ENCODE peak calls at places on chromosomes 4 and X, in five cellular contexts. G, Y, M, F and Z are unnamed samples. For H3K36me3, the result is how much of the 10 kb centered on the place peaks cover.

GRCh38 chrX:122818068-122818467 is 366.0 kb upstream of the GRIA3 start:
- DNase-seq in G (no peak), Y (no peak), M (no peak), F (no peak), Z (no peak)

GRCh38 chr4:122898370-122899150 is 23.8 kb downstream of the NUDT6 start:
- DNase-seq in G (no peak), Y (peak), M (peak), F (no peak), Z (peak)

GRCh38 chr4:114758066-114758465 is 159.5 kb downstream of the UGT8 start:
- DNase-seq in G (no peak), Y (no peak), M (no peak), F (no peak), Z (no peak)

GRCh38 chrX:40154229-40154852 is 56.6 kb upstream of the BCOR start:
- DNase-seq in G (peak), Y (no peak), M (peak), F (no peak), Z (peak)

GRCh38 chr4:48127882-48128394 is 6.1 kb downstream of the TXK start:
- DNase-seq in G (no peak), Y (peak), M (peak), F (no peak), Z (peak)

GRCh38 chr4:98518555-98519267 is 139.7 kb downstream of the TSPAN5 start:
- DNase-seq in G (no peak), Y (no peak), M (no peak), F (no peak), Z (no peak)

GRCh38 chr4:153131478-153132069 is 72.7 kb upstream of the TRIM2 start:
- DNase-seq in G (no peak), Y (no peak), M (peak), F (no peak), Z (no peak)

GRCh38 chr4:6695660-6696581 is 2.2 kb downstream of the S100P start:
- DNase-seq in G (no peak), Y (no peak), M (no peak), F (no peak), Z (no peak)

GRCh38 chr4:5500165-5500564 is 208.2 kb downstream of the EVC2 start:
- DNase-seq in G (no peak), Y (peak), M (peak), F (no peak), Z (no peak)

GRCh38 chrX:45852884-45853283 is 652.2 kb upstream of the DIPK2B start:
- DNase-seq in G (no peak), Y (peak), M (peak), F (no peak), Z (no peak)

GRCh38 chr4:98261291-98262271 is at the start of gene RAP1GDS1:
- DNase-seq in G (peak), Y (peak), M (peak), F (peak), Z (peak)

GRCh38 chr4:26717332-26717731 is 133.4 kb downstream of the TBC1D19 start:
- DNase-seq in G (no peak), Y (peak), M (peak), F (no peak), Z (no peak)

GRCh38 chrX:39263946-39264483 is 462.8 kb downstream of the MID1IP1 start:
- DNase-seq in G (no peak), Y (no peak), M (no peak), F (no peak), Z (no peak)

GRCh38 chrX:119753001-119753400 is 5.4 kb upstream of the SOWAHD start:
- DNase-seq in G (no peak), Y (no peak), M (no peak), F (no peak), Z (no peak)

GRCh38 chrX:11382935-11383334 is 89.7 kb downstream of the AMELX start:
- DNase-seq in G (no peak), Y (no peak), M (no peak), F (no peak), Z (no peak)

GRCh38 chrX:1767026-1767425 is 152.2 kb downstream of the ASMT start:
- DNase-seq in G (no peak), Y (no peak), M (no peak), F (no peak), Z (no peak)

GRCh38 chrX:1763294-1763693 is 148.4 kb downstream of the ASMT start:
- DNase-seq in G (no peak), Y (no peak), M (no peak), F (no peak), Z (no peak)
- H3K36me3 ChIP-seq in G (under half), Y (under half), M (under half), F (under half), Z (under half)

GRCh38 chr4:18559492-18559891 is 537.9 kb upstream of the LCORL start:
- DNase-seq in G (no peak), Y (no peak), M (no peak), F (no peak), Z (no peak)

GRCh38 chr4:18556402-18556801 is 534.8 kb upstream of the LCORL start:
- DNase-seq in G (no peak), Y (no peak), M (no peak), F (no peak), Z (no peak)
- H3K36me3 ChIP-seq in G (under half), Y (under half), M (under half), F (under half), Z (under half)

GRCh38 chr4:113541933-113542332 is 219.6 kb downstream of the CAMK2D start:
- DNase-seq in G (no peak), Y (peak), M (peak), F (no peak), Z (no peak)

GRCh38 chr4:113534698-113535097 is 226.8 kb downstream of the CAMK2D start:
- DNase-seq in G (no peak), Y (peak), M (peak), F (no peak), Z (no peak)

GRCh38 chr4:113540859-113541258 is 220.7 kb downstream of the CAMK2D start:
- DNase-seq in G (no peak), Y (peak), M (peak), F (no peak), Z (no peak)

GRCh38 chr4:113537183-113537977 is 224.2 kb downstream of the CAMK2D start:
- DNase-seq in G (no peak), Y (no peak), M (no peak), F (no peak), Z (no peak)

GRCh38 chr4:113539408-113539807 is 222.1 kb downstream of the CAMK2D start:
- DNase-seq in G (no peak), Y (peak), M (peak), F (no peak), Z (no peak)
- H3K36me3 ChIP-seq in G (under half), Y (under half), M (under half), F (under half), Z (under half)

GRCh38 chr4:34723606-34724005 is 1520.7 kb downstream of the ARAP2 start:
- DNase-seq in G (no peak), Y (peak), M (no peak), F (no peak), Z (no peak)
- H3K36me3 ChIP-seq in G (under half), Y (under half), M (under half), F (under half), Z (under half)

GRCh38 chr4:2825740-2826139 is 17.9 kb upstream of the ADD1 start:
- DNase-seq in G (peak), Y (no peak), M (no peak), F (peak), Z (peak)

GRCh38 chr4:2824329-2825183 is 19.1 kb upstream of the ADD1 start:
- DNase-seq in G (peak), Y (no peak), M (no peak), F (peak), Z (peak)

GRCh38 chr4:2823671-2824328 is 19.8 kb upstream of the ADD1 start:
- DNase-seq in G (peak), Y (no peak), M (no peak), F (peak), Z (no peak)

GRCh38 chr4:2823301-2823670 is 20.4 kb upstream of the ADD1 start:
- DNase-seq in G (peak), Y (no peak), M (no peak), F (peak), Z (no peak)

GRCh38 chr4:2825184-2825506 is 18.5 kb upstream of the ADD1 start:
- DNase-seq in G (no peak), Y (no peak), M (no peak), F (no peak), Z (peak)
- H3K36me3 ChIP-seq in G (half or more), Y (under half), M (under half), F (half or more), Z (half or more)

GRCh38 chr4:3198906-3199305 is 50.1 kb upstream of the MSANTD1 start:
- DNase-seq in G (no peak), Y (no peak), M (no peak), F (no peak), Z (no peak)

GRCh38 chr4:3197366-3198105 is 51.4 kb upstream of the MSANTD1 start:
- DNase-seq in G (no peak), Y (no peak), M (no peak), F (no peak), Z (no peak)

GRCh38 chr4:3201718-3202702 is 46.9 kb upstream of the MSANTD1 start:
- DNase-seq in G (no peak), Y (peak), M (peak), F (no peak), Z (peak)

GRCh38 chr4:3200423-3201090 is 48.4 kb upstream of the MSANTD1 start:
- DNase-seq in G (no peak), Y (no peak), M (no peak), F (no peak), Z (no peak)

DNA sequence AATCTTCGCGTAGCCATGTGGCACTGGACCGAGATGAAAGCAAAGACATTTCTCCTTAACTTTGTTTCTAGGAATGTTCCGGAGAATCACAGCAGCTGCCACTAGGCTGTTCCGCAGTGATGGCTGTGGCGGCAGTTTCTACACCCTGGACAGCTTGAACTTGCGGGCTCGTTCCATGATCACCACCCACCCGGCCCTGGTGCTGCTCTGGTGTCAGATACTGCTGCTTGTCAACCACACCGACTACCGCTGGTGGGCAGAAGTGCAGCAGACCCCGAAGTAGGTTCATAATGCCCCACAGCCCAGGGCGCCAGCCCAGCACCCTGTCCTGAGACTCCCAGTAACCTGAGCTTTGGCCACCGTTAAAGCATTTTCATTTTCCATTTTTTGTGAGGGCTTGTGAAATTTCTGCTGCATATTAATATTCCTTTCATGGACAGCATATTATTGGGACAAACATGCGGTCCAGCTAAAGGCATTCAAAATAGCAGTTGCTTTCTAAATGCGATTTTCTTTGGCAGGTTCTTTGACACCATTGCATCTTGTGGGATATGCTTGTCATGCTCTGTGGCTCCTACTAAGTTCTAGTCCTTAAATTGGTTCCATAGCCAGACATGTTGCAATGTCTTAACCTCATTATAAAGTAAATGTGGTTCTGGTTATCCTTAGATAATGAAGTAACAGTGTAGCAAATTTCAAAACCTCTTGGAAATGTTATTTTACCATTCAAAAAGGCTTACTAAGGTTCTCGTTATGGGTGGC is 49.1 kb upstream of the MSANTD1 start:
- DNase-seq in G (no peak), Y (no peak), M (peak), F (peak), Z (no peak)
- H3K36me3 ChIP-seq in G (under half), Y (under half), M (under half), F (under half), Z (half or more)

GRCh38 chr4:84673475-84674230 is 90.7 kb downstream of the CDS1 start:
- DNase-seq in G (no peak), Y (peak), M (peak), F (no peak), Z (no peak)
- H3K36me3 ChIP-seq in G (half or more), Y (under half), M (half or more), F (half or more), Z (half or more)

GRCh38 chr4:1543561-1543960 is 137.3 kb upstream of the NKX1-1 start:
- DNase-seq in G (no peak), Y (no peak), M (no peak), F (peak), Z (no peak)

GRCh38 chr4:1543976-1544375 is 137.7 kb upstream of the NKX1-1 start:
- DNase-seq in G (no peak), Y (no peak), M (no peak), F (peak), Z (no peak)

GRCh38 chr4:1541449-1542225 is 135.4 kb upstream of the NKX1-1 start:
- DNase-seq in G (no peak), Y (no peak), M (no peak), F (peak), Z (no peak)

GRCh38 chr4:1542226-1542490 is 135.9 kb upstream of the NKX1-1 start:
- DNase-seq in G (no peak), Y (no peak), M (no peak), F (peak), Z (no peak)

DNA sequence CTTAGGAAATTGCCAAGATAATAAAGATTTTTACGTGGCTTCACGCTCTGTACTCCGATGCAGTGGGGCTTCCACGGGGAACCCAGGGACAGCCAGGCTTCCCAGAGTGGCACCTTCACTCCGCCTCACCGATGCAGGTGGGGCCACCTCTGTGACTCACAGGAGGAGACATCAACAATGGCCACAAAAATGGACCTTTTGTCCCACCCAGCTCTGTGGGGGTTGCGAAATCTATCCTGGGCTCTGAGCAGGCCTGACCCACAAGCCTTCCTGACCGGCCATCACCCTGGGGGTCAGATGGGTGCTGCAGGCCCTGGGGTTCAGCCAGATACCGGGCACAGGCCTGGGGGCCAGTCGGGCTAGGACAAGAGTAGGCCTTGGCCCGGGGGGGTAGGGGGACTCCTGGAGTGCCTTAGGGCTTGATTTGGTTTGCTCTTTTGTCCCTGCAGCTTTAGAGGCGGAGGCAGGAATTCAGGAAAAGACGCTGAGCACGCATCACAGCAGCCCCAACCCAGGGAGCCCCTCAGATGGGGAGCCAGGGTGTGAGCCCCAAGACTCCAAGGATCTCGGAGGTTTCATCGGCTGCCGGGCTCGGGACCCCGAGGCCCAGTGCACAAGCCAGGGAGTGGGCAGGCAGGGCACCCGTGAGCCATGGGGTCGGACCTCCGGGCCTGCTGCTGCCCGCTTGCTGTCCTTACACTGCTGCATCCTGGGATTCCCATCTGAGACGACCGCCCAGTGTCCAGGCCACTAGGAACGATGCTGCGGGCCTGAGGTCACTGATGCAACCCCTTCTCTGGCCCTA is 136.5 kb upstream of the NKX1-1 start:
- DNase-seq in G (no peak), Y (no peak), M (no peak), F (peak), Z (no peak)
- H3K36me3 ChIP-seq in G (under half), Y (under half), M (under half), F (under half), Z (under half)

DNA sequence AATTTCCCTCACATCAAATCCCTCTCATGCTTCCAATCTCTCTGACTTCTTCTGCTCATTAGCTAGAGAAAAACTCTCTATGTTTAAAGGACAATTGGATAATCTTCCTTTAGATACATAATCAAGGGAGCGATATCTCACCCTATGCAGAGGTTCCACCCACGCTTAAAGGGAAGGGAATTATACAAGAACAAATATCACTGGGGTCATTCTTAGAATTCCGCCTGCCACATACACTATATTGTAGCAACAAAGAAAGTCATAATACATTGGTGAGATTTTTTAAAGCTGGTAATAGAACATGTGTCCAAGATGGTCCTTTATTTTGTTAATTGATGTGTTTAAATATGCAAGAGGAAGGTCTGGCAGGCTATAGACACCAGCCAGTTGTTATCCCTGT is 31.5 kb downstream of the NKX6-1 start:
- DNase-seq in G (no peak), Y (no peak), M (no peak), F (no peak), Z (no peak)
- H3K36me3 ChIP-seq in G (under half), Y (under half), M (under half), F (under half), Z (under half)

DNA sequence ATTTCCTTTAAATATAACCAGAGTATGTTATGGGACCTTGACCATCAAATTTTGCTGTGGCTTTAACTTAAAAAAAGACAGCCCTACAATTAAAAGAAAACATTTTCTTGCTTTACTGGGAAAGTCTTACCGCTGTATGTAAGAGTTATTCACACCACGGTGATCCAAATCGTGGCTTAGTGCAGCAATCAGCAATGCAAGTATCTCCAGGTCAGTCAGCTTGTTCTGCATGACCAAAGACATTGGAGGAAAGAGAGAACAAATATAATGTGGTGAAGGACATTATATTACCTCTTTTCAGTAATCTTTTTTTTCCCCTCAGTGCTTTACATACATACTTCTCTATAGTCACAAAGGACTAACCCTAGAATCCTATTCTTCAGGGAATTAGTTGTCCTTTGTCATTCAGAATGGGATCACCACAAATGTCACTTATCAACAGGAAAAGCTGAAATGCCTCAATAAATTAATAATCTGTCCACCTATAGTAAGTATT is 109.6 kb downstream of the PDE5A start:
- DNase-seq in G (no peak), Y (no peak), M (no peak), F (no peak), Z (no peak)
- H3K36me3 ChIP-seq in G (half or more), Y (under half), M (under half), F (half or more), Z (under half)